ENCODE peak calls at places on chromosomes 16 and 17, in four cellular contexts. Y, U, I and F are unnamed samples.

GRCh38 chr16:35506018-35506897 is 2046.8 kb downstream of the TP53TG3F start:
- DNase-seq in Y (no peak), U (peak; percentile 60), I (no peak), F (no peak)

GRCh38 chr16:57403965-57404817 is at the start of gene CCL17:
- DNase-seq in Y (no peak), U (no peak), I (no peak), F (no peak)

GRCh38 chr17:48642843-48643696 is 16.9 kb upstream of the HOXB9 start:
- DNase-seq in Y (no peak), U (no peak), I (no peak), F (no peak)

GRCh38 chr16:6732166-6732565 is 600.5 kb upstream of the RBFOX1 start:
- DNase-seq in Y (no peak), U (no peak), I (no peak), F (no peak)

GRCh38 chr16:1794221-1794871 is 841 bp upstream of the IGFALS start:
- DNase-seq in Y (peak; percentile 47), U (no peak), I (no peak), F (peak; percentile 3)

GRCh38 chr17:37752482-37752881 is 7.6 kb upstream of the HNF1B start:
- DNase-seq in Y (no peak), U (peak; percentile 85), I (no peak), F (no peak)

GRCh38 chr17:44444735-44445105 is 55.3 kb upstream of the ITGA2B start:
- DNase-seq in Y (no peak), U (peak; percentile 65), I (no peak), F (no peak)

GRCh38 chr17:9666461-9667050 is 21.2 kb downstream of the USP43 start:
- DNase-seq in Y (no peak), U (no peak), I (no peak), F (no peak)

GRCh38 chr17:81181811-81182185 is 15.8 kb upstream of the AATK start:
- DNase-seq in Y (no peak), U (no peak), I (no peak), F (no peak)

GRCh38 chr17:7241783-7242716 is at the start of gene GABARAP:
- DNase-seq in Y (peak; percentile 96), U (peak; percentile 95), I (peak; percentile 96), F (peak; percentile 97)

GRCh38 chr16:50093607-50094570 is 28.1 kb downstream of the HEATR3 start:
- DNase-seq in Y (no peak), U (no peak), I (peak; percentile 66), F (peak; percentile 30)

GRCh38 chr17:61806941-61807340 is 56.4 kb downstream of the BRIP1 start:
- DNase-seq in Y (no peak), U (no peak), I (no peak), F (no peak)

GRCh38 chr16:28146536-28146935 is 65.2 kb downstream of the XPO6 start:
- DNase-seq in Y (no peak), U (no peak), I (no peak), F (no peak)
- H3K27ac ChIP-seq in Y (no peak overlapping the region), U (no peak overlapping the region), I (no peak overlapping the region), F (no peak overlapping the region)

DNA sequence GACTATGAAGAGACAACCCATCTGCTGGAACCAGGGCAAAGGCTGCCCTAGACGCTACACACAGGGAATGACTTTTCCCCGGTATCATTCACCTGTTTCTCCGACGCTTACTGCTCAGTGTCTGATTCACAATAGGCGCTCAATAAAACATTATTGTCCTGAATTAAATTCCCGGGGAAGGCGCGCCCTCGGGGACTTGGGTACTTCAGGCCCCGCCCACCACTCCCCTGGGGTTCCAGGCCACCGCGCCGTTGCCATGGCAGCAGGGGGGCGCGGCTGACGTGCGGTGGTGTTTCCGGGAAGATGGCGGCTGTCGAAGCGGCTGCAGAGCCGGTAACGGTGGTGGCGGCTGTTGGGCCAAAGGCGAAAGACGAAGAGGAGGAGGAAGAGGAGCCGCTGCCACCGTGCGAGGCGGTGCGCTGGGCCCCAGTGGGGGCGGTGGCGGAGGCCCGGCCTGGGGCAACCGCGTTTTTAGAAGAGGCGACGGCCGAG is at the start of gene RUNDC1:
- DNase-seq in Y (peak; percentile 99), U (peak; percentile 92), I (peak; percentile 89), F (peak; percentile 95)
- H3K4me3 ChIP-seq in Y (peak within 1 kb of the TSS; percentile 84), U (peak within 1 kb of the TSS; percentile 86), I (peak within 1 kb of the TSS; percentile 87), F (peak within 1 kb of the TSS; percentile 83)

GRCh38 chr16:89361756-89362155 is 128.6 kb downstream of the ANKRD11 start:
- DNase-seq in Y (no peak), U (no peak), I (no peak), F (no peak)
- H3K4me1 ChIP-seq in Y (peaks cover 8% of the 10 kb centered on the region), U (peaks cover 55% of the 10 kb centered on the region), I (no peaks in the 10 kb centered on the region), F (peaks cover 85% of the 10 kb centered on the region)

GRCh38 chr16:734981-735881 is 5.6 kb downstream of the CIAO3 start:
- DNase-seq in Y (no peak), U (no peak), I (no peak), F (no peak)
- H3K27ac ChIP-seq in Y (no peak overlapping the region), U (no peak overlapping the region), I (no peak overlapping the region), F (no peak overlapping the region)

GRCh38 chr17:53707546-53707945 is 115.2 kb upstream of the KIF2B start:
- DNase-seq in Y (no peak), U (no peak), I (no peak), F (no peak)
- H3K4me3 ChIP-seq in Y (no peak overlapping the region), U (no peak overlapping the region), I (no peak overlapping the region), F (no peak overlapping the region)

GRCh38 chr16:14304891-14305459 is 233.9 kb downstream of the MRTFB start:
- DNase-seq in Y (no peak), U (no peak), I (no peak), F (no peak)

GRCh38 chr16:14302399-14303181 is 231.5 kb downstream of the MRTFB start:
- DNase-seq in Y (no peak), U (peak; percentile 61), I (peak; percentile 37), F (peak; percentile 37)

GRCh38 chr16:14303182-14303618 is 232.1 kb downstream of the MRTFB start:
- DNase-seq in Y (no peak), U (no peak), I (no peak), F (no peak)

GRCh38 chr16:14302031-14302398 is 230.9 kb downstream of the MRTFB start:
- DNase-seq in Y (peak; percentile 72), U (peak; percentile 81), I (peak; percentile 55), F (peak; percentile 45)

GRCh38 chr16:14303654-14304394 is 232.7 kb downstream of the MRTFB start:
- DNase-seq in Y (no peak), U (no peak), I (peak; percentile 62), F (no peak)
- H3K4me1 ChIP-seq in Y (no peaks in the 10 kb centered on the region), U (peaks cover 41% of the 10 kb centered on the region), I (no peaks in the 10 kb centered on the region), F (peaks cover 35% of the 10 kb centered on the region)

GRCh38 chr17:45948498-45948880 is 50.6 kb upstream of the STH start:
- DNase-seq in Y (no peak), U (no peak), I (no peak), F (no peak)
- H3K27ac ChIP-seq in Y (no peak overlapping the region), U (peak overlapping the region; percentile 90), I (no peak overlapping the region), F (peak overlapping the region; percentile 32)